ENCODE peak calls at places on chromosomes 4 and X, in six cellular contexts. J is CD4-positive, alpha-beta memory T cell; B is GM23248; G is thoracic aorta; W is GM23338; Q is CD8-positive, alpha-beta memory T cell. T is an unnamed sample. For H3K36me3, the result is how much of the 10 kb centered on the place peaks cover.

GRCh38 chrX:140337263-140337662 is 167.6 kb downstream of the SOX3 start:
- DNase-seq in W (no peak), B (no peak), J (no peak), Q (no peak), G (no peak), T (no peak)

GRCh38 chrX:56120242-56120641 is 111.9 kb upstream of the KLF8 start:
- DNase-seq in B (no peak), W (no peak), G (no peak), Q (no peak), J (no peak), T (no peak)

GRCh38 chrX:13364230-13364629 is 44.4 kb upstream of the ATXN3L start:
- DNase-seq in G (no peak), W (no peak), Q (no peak), B (peak), J (no peak), T (peak)

GRCh38 chr4:41155194-41155830 is 59.0 kb downstream of the APBB2 start:
- DNase-seq in Q (no peak), J (no peak), W (no peak), B (peak), G (no peak), T (peak)

GRCh38 chr4:14924080-14924916 is 78.0 kb upstream of the CPEB2 start:
- DNase-seq in Q (peak), W (no peak), G (no peak), B (no peak), J (peak), T (no peak)

GRCh38 chr4:87317527-87317926 is 5.2 kb downstream of the HSD17B13 start:
- DNase-seq in B (no peak), W (no peak), G (no peak), Q (no peak), J (no peak), T (no peak)

GRCh38 chr4:182924497-182924896 is 7.3 kb upstream of the DCTD start:
- DNase-seq in Q (no peak), G (no peak), B (no peak), J (no peak), W (no peak), T (no peak)

GRCh38 chrX:48576108-48576507 is 1.8 kb downstream of the RBM3 start:
- DNase-seq in Q (no peak), B (no peak), J (no peak), W (no peak), G (no peak), T (no peak)

GRCh38 chr4:138595731-138596465 is 353.7 kb upstream of the SLC7A11 start:
- DNase-seq in G (no peak), Q (no peak), W (no peak), J (no peak), B (no peak), T (peak)

GRCh38 chr4:44978035-44978434 is 251.7 kb upstream of the GNPDA2 start:
- DNase-seq in W (no peak), Q (no peak), G (no peak), B (no peak), J (no peak), T (no peak)

GRCh38 chrX:40171513-40172168 is 73.9 kb upstream of the BCOR start:
- DNase-seq in Q (no peak), J (no peak), G (no peak), B (peak), W (no peak), T (no peak)

GRCh38 chr4:184053476-184053875 is 148.4 kb downstream of the STOX2 start:
- DNase-seq in B (no peak), G (no peak), Q (no peak), W (no peak), J (no peak), T (no peak)

GRCh38 chrX:119455264-119455663 is 13.0 kb upstream of the SLC25A5 start:
- DNase-seq in W (no peak), B (peak), Q (no peak), G (no peak), J (no peak), T (no peak)

GRCh38 chrX:1190596-1191145 is 21.8 kb downstream of the CRLF2 start:
- DNase-seq in Q (no peak), G (no peak), J (no peak), W (no peak), B (no peak), T (no peak)

GRCh38 chr4:15755321-15755750 is 22.8 kb upstream of the CD38 start:
- DNase-seq in B (peak), J (no peak), G (no peak), W (no peak), Q (no peak), T (peak)

GRCh38 chr4:6720202-6720699 is 4.3 kb downstream of the BLOC1S4 start:
- DNase-seq in G (no peak), Q (peak), J (peak), W (peak), B (peak), T (peak)

GRCh38 chr4:151613290-151613689 is 147.5 kb downstream of the GATB start:
- DNase-seq in W (no peak), J (no peak), G (no peak), B (no peak), Q (no peak), T (no peak)

GRCh38 chrX:106928227-106928626 is 8.0 kb downstream of the CLDN2 start:
- DNase-seq in G (no peak), W (no peak), J (no peak), Q (no peak), B (no peak), T (no peak)

GRCh38 chrX:110412971-110413726 is 54.5 kb downstream of the RTL9 start:
- DNase-seq in B (peak), W (peak), Q (peak), G (peak), J (peak), T (peak)

GRCh38 chrX:1300449-1300848 is 31.8 kb downstream of the CSF2RA start:
- DNase-seq in J (no peak), G (no peak), B (no peak), Q (no peak), W (peak), T (no peak)

GRCh38 chrX:38154340-38154739 is 66.3 kb downstream of the SRPX start:
- DNase-seq in Q (no peak), W (no peak), J (no peak), B (no peak), G (no peak), T (no peak)

GRCh38 chr4:94558392-94558920 is 106.7 kb downstream of the PDLIM5 start:
- DNase-seq in J (no peak), G (no peak), B (no peak), W (no peak), Q (no peak), T (no peak)

GRCh38 chr4:168654206-168655174 is 157.6 kb downstream of the PALLD start:
- DNase-seq in J (no peak), G (no peak), Q (no peak), W (peak), B (no peak), T (no peak)

GRCh38 chr4:179116581-179116980 is 1674.3 kb upstream of the AGA start:
- DNase-seq in G (no peak), J (no peak), B (no peak), W (no peak), Q (no peak), T (no peak)

GRCh38 chr4:23366207-23366906 is 523.5 kb downstream of the PPARGC1A start:
- DNase-seq in Q (no peak), G (no peak), J (no peak), B (no peak), W (no peak), T (no peak)

GRCh38 chr4:38162240-38162784 is 202.1 kb downstream of the PTTG2 start:
- DNase-seq in Q (no peak), G (no peak), J (no peak), B (peak), W (no peak), T (peak)

GRCh38 chr4:154590329-154591006 is at the start of gene FGA:
- DNase-seq in W (peak), Q (no peak), G (no peak), B (no peak), J (no peak), T (no peak)

GRCh38 chrX:118116308-118117068 is at the start of gene KLHL13:
- DNase-seq in Q (no peak), J (no peak), B (peak), W (peak), G (no peak), T (peak)

GRCh38 chr4:158710814-158711213 is 12.4 kb downstream of the PPID start:
- DNase-seq in Q (no peak), J (no peak), B (peak), G (no peak), W (no peak), T (peak)

GRCh38 chrX:1481636-1482529 is 29.2 kb upstream of the ASMTL start:
- DNase-seq in J (peak), B (peak), Q (peak), W (peak), G (no peak), T (peak)

DNA sequence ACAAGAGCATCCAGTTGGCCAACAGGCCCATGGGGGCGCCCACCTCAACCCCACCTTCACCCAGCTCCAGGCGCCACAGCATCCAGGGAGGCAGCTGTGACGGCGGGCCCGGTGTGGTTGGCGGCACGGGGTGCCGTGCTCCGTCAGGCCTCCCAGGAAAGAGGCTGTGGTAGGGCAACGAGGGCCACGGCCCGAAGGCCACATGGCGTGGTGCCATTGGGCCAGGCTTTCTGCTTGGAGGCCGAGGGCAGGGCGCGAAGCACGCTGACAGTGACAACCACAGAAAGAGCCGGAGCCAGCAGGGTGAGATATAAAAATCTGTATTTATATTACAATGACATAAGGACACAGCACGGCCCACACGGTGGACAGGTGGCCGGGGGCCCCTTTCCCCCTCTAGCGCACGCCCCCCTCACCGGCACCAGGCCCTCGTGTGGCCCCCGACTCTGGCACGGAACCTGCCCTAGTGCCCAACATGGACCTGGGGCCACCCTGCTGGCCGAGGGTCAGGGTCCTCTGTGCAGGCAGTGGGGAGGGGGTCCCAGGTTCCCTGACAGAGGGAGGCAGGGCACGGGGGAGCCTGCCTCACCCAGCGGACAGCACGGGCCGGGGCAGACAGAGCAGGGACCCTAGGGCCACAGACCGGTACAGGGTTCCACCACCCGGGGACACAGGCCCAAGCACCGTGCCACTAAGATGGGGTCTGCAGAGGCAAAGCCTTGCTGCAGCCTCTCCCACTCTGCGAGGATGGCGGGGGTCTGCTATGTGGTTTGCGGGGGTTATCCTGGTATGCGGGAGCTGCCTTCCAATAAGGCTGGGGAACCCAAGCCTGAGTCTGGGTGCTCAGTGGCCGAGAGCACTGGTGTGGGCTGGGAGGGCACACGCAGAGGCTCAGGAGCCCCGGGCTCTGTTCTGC is 5.5 kb upstream of the HAUS3 start:
- DNase-seq in Q (no peak), W (no peak), G (no peak), B (no peak), J (no peak), T (no peak)
- H3K36me3 ChIP-seq in Q (under half), W (under half), G (under half), B (under half), J (under half), T (under half)

GRCh38 chr4:2946812-2947600 is 16.2 kb downstream of the NOP14 start:
- DNase-seq in Q (no peak), J (no peak), B (no peak), G (no peak), W (no peak), T (no peak)
- H3K36me3 ChIP-seq in Q (half or more), J (half or more), B (under half), G (half or more), W (half or more), T (half or more)

GRCh38 chr4:186630128-186630527 is 74.8 kb upstream of the MTNR1A start:
- DNase-seq in W (no peak), B (no peak), J (no peak), G (no peak), Q (no peak), T (no peak)
- H3K36me3 ChIP-seq in W (under half), B (half or more), J (under half), G (under half), Q (under half), T (under half)

GRCh38 chrX:9757366-9757765 is 8.3 kb downstream of the GPR143 start:
- DNase-seq in Q (no peak), G (no peak), B (no peak), J (no peak), W (no peak), T (no peak)
- H3K36me3 ChIP-seq in Q (under half), G (under half), B (under half), J (under half), W (under half), T (under half)

GRCh38 chrX:41344053-41344452 is 10.1 kb downstream of the DDX3X start:
- DNase-seq in Q (no peak), J (no peak), W (no peak), B (no peak), G (no peak), T (no peak)
- H3K36me3 ChIP-seq in Q (half or more), J (half or more), W (half or more), B (half or more), G (half or more), T (half or more)

GRCh38 chr4:26406346-26406975 is 83.8 kb downstream of the CCKAR start:
- DNase-seq in W (peak), G (no peak), B (no peak), J (no peak), Q (no peak), T (peak)

GRCh38 chr4:26404597-26405323 is 83.9 kb downstream of the RBPJ start:
- DNase-seq in B (no peak), G (no peak), Q (no peak), W (no peak), J (no peak), T (no peak)

GRCh38 chr4:26400140-26400539 is 79.3 kb downstream of the RBPJ start:
- DNase-seq in G (no peak), W (no peak), J (peak), Q (peak), B (no peak), T (no peak)

GRCh38 chr4:26407466-26407865 is 82.8 kb downstream of the CCKAR start:
- DNase-seq in Q (no peak), G (no peak), W (peak), J (no peak), B (peak), T (no peak)

GRCh38 chr4:26402458-26402857 is 81.6 kb downstream of the RBPJ start:
- DNase-seq in G (no peak), B (no peak), W (no peak), J (no peak), Q (no peak), T (no peak)
- H3K36me3 ChIP-seq in G (under half), B (under half), W (under half), J (under half), Q (under half), T (half or more)

DNA sequence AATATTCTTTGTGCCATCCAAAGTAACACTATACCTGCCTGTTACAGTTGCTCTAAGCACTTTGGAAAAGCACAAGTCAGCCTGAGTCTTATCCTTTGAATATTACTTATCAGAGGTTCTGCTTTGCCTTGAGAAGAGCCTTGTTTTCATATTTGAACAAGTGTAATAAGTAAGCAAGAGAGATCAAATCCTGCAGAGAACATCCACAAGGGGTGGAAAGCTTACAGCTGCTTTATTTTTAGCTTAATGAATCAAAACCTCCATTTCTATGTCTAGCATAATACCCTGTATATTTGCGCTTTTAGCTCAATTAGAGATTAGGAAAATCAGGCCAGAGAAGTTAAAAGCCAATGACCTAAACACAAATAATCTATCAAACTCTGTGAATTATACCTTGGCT is 139.8 kb downstream of the CDS1 start:
- DNase-seq in W (no peak), B (no peak), Q (no peak), G (no peak), J (no peak), T (no peak)
- H3K36me3 ChIP-seq in W (under half), B (under half), Q (under half), G (under half), J (under half), T (under half)

GRCh38 chr4:142314686-142315085 is 531.4 kb downstream of the INPP4B start:
- DNase-seq in B (no peak), W (no peak), Q (no peak), G (no peak), J (peak), T (no peak)
- H3K36me3 ChIP-seq in B (under half), W (under half), Q (under half), G (under half), J (under half), T (under half)

DNA sequence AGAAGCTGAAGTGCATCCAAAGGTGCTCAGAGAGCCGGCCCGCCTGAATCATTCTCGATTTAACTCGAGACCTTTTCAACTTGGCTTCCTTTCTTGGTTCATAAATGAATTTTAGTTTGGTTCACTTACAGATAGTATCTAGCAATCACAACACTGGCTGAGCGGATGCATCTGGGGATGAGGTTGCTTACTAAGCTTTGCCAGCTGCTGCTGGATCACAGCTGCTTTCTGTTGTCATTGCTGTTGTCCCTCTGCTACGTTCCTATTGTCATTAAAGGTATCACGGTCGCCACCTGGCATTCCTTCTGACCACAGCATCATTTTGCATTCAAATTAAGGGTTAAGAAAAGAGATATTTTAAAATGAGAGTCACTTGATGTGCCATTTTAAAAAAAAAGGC is 115.5 kb downstream of the NFKB1 start:
- DNase-seq in Q (no peak), G (no peak), B (no peak), J (peak), W (peak), T (no peak)
- H3K36me3 ChIP-seq in Q (under half), G (under half), B (under half), J (under half), W (under half), T (under half)

DNA sequence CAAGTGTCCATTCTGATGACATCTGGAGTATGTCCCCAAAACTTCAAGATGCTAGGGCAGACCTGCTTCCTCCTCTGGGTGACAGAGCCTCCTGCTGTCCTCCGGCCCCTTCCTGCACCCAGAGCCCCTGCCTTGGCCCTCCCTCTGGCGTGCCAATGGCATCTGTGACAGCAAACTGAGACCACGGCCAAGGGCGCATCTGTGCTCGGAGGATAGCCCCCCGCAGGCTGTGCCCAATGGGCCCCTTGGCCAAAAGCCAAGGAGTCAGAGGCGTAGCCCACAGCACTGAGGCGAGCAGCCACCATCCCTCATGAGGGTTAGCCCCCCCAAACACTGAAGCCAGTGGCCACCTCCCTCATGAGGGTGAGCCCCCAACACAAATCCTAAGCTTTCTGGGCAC is 7.9 kb downstream of the LRPAP1 start:
- DNase-seq in G (no peak), J (no peak), Q (no peak), W (no peak), B (no peak), T (no peak)
- H3K36me3 ChIP-seq in G (half or more), J (half or more), Q (under half), W (under half), B (under half), T (under half)